ENCODE peak calls at places on chromosomes 3 and 15, in seven cellular contexts. O is activated T-helper 1 cell treated with anti-CD3 and anti-CD28 coated beads, Interleukin-2, amount 50 U/mL, for 16 hours; R is stimulated activated CD4-positive, alpha-beta T cell treated with anti-CD3 and anti-CD28 coated beads, TNF-alpha, amount 100 ng/mL, for 48 hours; E is activated CD4-positive, alpha-beta memory T cell treated with anti-CD3 and anti-CD28 coated beads, Interleukin-2, amount 10 ng/mL, durations not matched to agents 7 days and 5 days; J is T-helper 1 cell; L is left colon; C is small intestine. G is an unnamed sample.

GRCh38 chr15:66294157-66294931 is 976 bp downstream of the DIS3L start:
- DNase-seq in O (peak), R (no peak), E (no peak), J (no peak), L (peak), C (peak), G (peak)

GRCh38 chr3:131216801-131217200 is 164.8 kb upstream of the NUDT16 start:
- DNase-seq in O (no peak), R (no peak), E (no peak), J (no peak), L (no peak), C (peak), G (no peak)

GRCh38 chr15:89128320-89129122 is 40.3 kb downstream of the ABHD2 start:
- DNase-seq in O (no peak), R (no peak), E (no peak), J (no peak), L (no peak), C (no peak), G (no peak)

GRCh38 chr3:42892169-42892568 is 13.8 kb upstream of the ZNF662 start:
- DNase-seq in O (no peak), R (no peak), E (no peak), J (no peak), L (no peak), C (no peak), G (no peak)

GRCh38 chr3:193743702-193744047 is 150.7 kb downstream of the OPA1 start:
- DNase-seq in O (no peak), R (no peak), E (no peak), J (no peak), L (peak), C (no peak), G (no peak)

GRCh38 chr3:132843349-132843748 is 121.1 kb upstream of the NPHP3 start:
- DNase-seq in O (no peak), R (no peak), E (no peak), J (no peak), L (no peak), C (no peak), G (no peak)

GRCh38 chr3:32026583-32026982 is 45.0 kb downstream of the ZNF860 start:
- DNase-seq in O (no peak), R (no peak), E (no peak), J (no peak), L (no peak), C (no peak), G (no peak)

GRCh38 chr15:78407889-78408640 is 30.0 kb upstream of the IREB2 start:
- DNase-seq in O (no peak), R (no peak), E (no peak), J (no peak), L (no peak), C (peak), G (no peak)

GRCh38 chr3:141152801-141153678 is 78.6 kb upstream of the PXYLP1 start:
- DNase-seq in O (no peak), R (no peak), E (no peak), J (no peak), L (no peak), C (no peak), G (no peak)

GRCh38 chr15:68479406-68479805 is 47.4 kb upstream of the ITGA11 start:
- DNase-seq in O (no peak), R (no peak), E (no peak), J (no peak), L (peak), C (no peak), G (no peak)

GRCh38 chr3:66602237-66602636 is 101.4 kb upstream of the LRIG1 start:
- DNase-seq in O (no peak), R (no peak), E (no peak), J (no peak), L (no peak), C (no peak), G (no peak)

GRCh38 chr3:168877899-168878298 is 782.2 kb upstream of the GOLIM4 start:
- DNase-seq in O (no peak), R (no peak), E (no peak), J (no peak), L (no peak), C (peak), G (no peak)

GRCh38 chr3:106161236-106161635 is 292.4 kb upstream of the CBLB start:
- DNase-seq in O (no peak), R (no peak), E (no peak), J (no peak), L (no peak), C (no peak), G (no peak)

GRCh38 chr15:71411538-71412482 is 296.5 kb downstream of the THSD4 start:
- DNase-seq in O (no peak), R (no peak), E (no peak), J (no peak), L (peak), C (peak), G (no peak)

GRCh38 chr3:105598047-105598796 is 231.5 kb downstream of the ALCAM start:
- DNase-seq in O (no peak), R (no peak), E (no peak), J (no peak), L (no peak), C (no peak), G (no peak)

GRCh38 chr15:37773111-37773860 is 161.2 kb upstream of the TMCO5A start:
- DNase-seq in O (no peak), R (no peak), E (no peak), J (no peak), L (no peak), C (no peak), G (no peak)

GRCh38 chr3:53142986-53143385 is 12.8 kb upstream of the RFT1 start:
- DNase-seq in O (no peak), R (no peak), E (no peak), J (no peak), L (no peak), C (no peak), G (no peak)

GRCh38 chr3:49756036-49756435 is 30.3 kb downstream of the IP6K1 start:
- DNase-seq in O (no peak), R (no peak), E (no peak), J (no peak), L (no peak), C (no peak), G (no peak)

GRCh38 chr3:54008099-54008498 is 114.3 kb upstream of the CACNA2D3 start:
- DNase-seq in O (no peak), R (no peak), E (no peak), J (no peak), L (no peak), C (no peak), G (no peak)

GRCh38 chr15:78104119-78104479 is 11.7 kb downstream of the SH2D7 start:
- DNase-seq in O (no peak), R (no peak), E (no peak), J (no peak), L (no peak), C (no peak), G (no peak)

GRCh38 chr3:62525276-62525675 is 151.9 kb upstream of the FEZF2 start:
- DNase-seq in O (no peak), R (no peak), E (no peak), J (no peak), L (no peak), C (no peak), G (no peak)

GRCh38 chr3:23778451-23778850 is 27.3 kb upstream of the UBE2E1 start:
- DNase-seq in O (no peak), R (no peak), E (no peak), J (no peak), L (no peak), C (no peak), G (no peak)

GRCh38 chr15:49492834-49493233 is 69.8 kb downstream of the FGF7 start:
- DNase-seq in O (no peak), R (no peak), E (no peak), J (no peak), L (no peak), C (no peak), G (no peak)

GRCh38 chr15:49622561-49622960 is 1.7 kb downstream of the DTWD1 start:
- DNase-seq in O (no peak), R (no peak), E (no peak), J (no peak), L (no peak), C (no peak), G (no peak)

GRCh38 chr3:172218350-172219323 is 179.3 kb downstream of the FNDC3B start:
- DNase-seq in O (no peak), R (no peak), E (no peak), J (no peak), L (no peak), C (no peak), G (no peak)

GRCh38 chr3:169627789-169628188 is 35.7 kb downstream of the MECOM start:
- DNase-seq in O (no peak), R (no peak), E (no peak), J (no peak), L (no peak), C (no peak), G (no peak)

GRCh38 chr3:115217678-115218451 is 70.8 kb upstream of the ZBTB20 start:
- DNase-seq in O (no peak), R (no peak), E (no peak), J (no peak), L (peak), C (peak), G (peak)

GRCh38 chr15:64050281-64051092 is 4.2 kb upstream of the DAPK2 start:
- DNase-seq in O (no peak), R (no peak), E (no peak), J (no peak), L (peak), C (no peak), G (no peak)

GRCh38 chr15:59616390-59616789 is 4.8 kb downstream of the GCNT3 start:
- DNase-seq in O (no peak), R (no peak), E (no peak), J (no peak), L (peak), C (peak), G (no peak)

G was measured in activated CD4-positive, alpha-beta T cell treated with anti-CD3 and anti-CD28 coated beads, Interleukin-2, amount 10 ng/mL, durations not matched to agents 7 days and 5 days.